ENCODE peak calls at places on chromosomes 1 and 21, in six cellular contexts. S, G, M, N, Z and X are unnamed samples.

GRCh38 chr1:1001631-1002300 is 1.9 kb upstream of the HES4 start:
- DNase-seq in Z (no peak), G (peak; percentile 91), S (peak; percentile 84), N (peak; percentile 92), M (peak; percentile 39), X (peak; percentile 25)

GRCh38 chr1:201376464-201377374 is 761 bp downstream of the TNNT2 start:
- DNase-seq in M (no peak), S (peak; percentile 35), N (peak; percentile 60), G (peak; percentile 71), Z (no peak), X (peak; percentile 54)

GRCh38 chr1:66295821-66296220 is 238.1 kb upstream of the SGIP1 start:
- DNase-seq in M (no peak), S (no peak), Z (no peak), N (no peak), G (no peak), X (no peak)

GRCh38 chr1:32869844-32870614 is 683 bp downstream of the FNDC5 start:
- DNase-seq in S (no peak), N (no peak), Z (no peak), G (no peak), M (no peak), X (no peak)

GRCh38 chr1:109277434-109278204 is 5.3 kb downstream of the PSRC1 start:
- DNase-seq in N (peak; percentile 87), G (peak; percentile 83), S (peak; percentile 75), M (peak; percentile 51), Z (peak; percentile 66), X (peak; percentile 38)

GRCh38 chr1:32241011-32241763 is 5.8 kb upstream of the FAM167B start:
- DNase-seq in M (peak; percentile 45), Z (no peak), G (peak; percentile 74), S (peak; percentile 84), N (peak; percentile 77), X (no peak)

GRCh38 chr21:32604484-32604883 is 7.7 kb downstream of the CFAP298 start:
- DNase-seq in Z (no peak), M (no peak), S (no peak), N (no peak), G (no peak), X (peak; percentile 68)

GRCh38 chr1:48859429-48859828 is 82.7 kb upstream of the BEND5 start:
- DNase-seq in N (no peak), S (no peak), G (no peak), M (no peak), Z (no peak), X (no peak)

GRCh38 chr1:161792740-161793139 is 26.6 kb downstream of the ATF6 start:
- DNase-seq in S (peak; percentile 94), N (no peak), G (peak; percentile 5), Z (peak; percentile 62), M (no peak), X (peak; percentile 75)